ENCODE peak calls at places on chromosomes 4 and X, in five cellular contexts. One of them, this sample, is unnamed. For H3K9me3 and H3K27me3, the result is how much of the 10 kb centered on the place peaks cover.

GRCh38 chrX:148609766-148610698 is 109.6 kb downstream of the AFF2 start:
- DNase-seq in stomach: no peak
- DNase-seq in Peyer's patch: no peak
- DNase-seq in tibial nerve: no peak
- DNase-seq in aorta: no peak
- DNase-seq in this sample: no peak

GRCh38 chrX:136115124-136115908 is 32.0 kb upstream of the FHL1 start:
- DNase-seq in stomach: no peak
- DNase-seq in Peyer's patch: no peak
- DNase-seq in tibial nerve: no peak
- DNase-seq in aorta: no peak
- DNase-seq in this sample: no peak

GRCh38 chr4:127776620-127777019 is 5.5 kb upstream of the HSPA4L start:
- DNase-seq in stomach: no peak
- DNase-seq in Peyer's patch: no peak
- DNase-seq in tibial nerve: no peak
- DNase-seq in aorta: no peak
- DNase-seq in this sample: no peak

GRCh38 chrX:41684138-41684537 is 4.6 kb upstream of the GPR34 start:
- DNase-seq in stomach: peak
- DNase-seq in Peyer's patch: no peak
- DNase-seq in tibial nerve: no peak
- DNase-seq in aorta: no peak
- DNase-seq in this sample: peak

GRCh38 chrX:128035318-128035717 is 16.9 kb downstream of the ACTRT1 start:
- DNase-seq in stomach: no peak
- DNase-seq in Peyer's patch: no peak
- DNase-seq in tibial nerve: no peak
- DNase-seq in aorta: no peak
- DNase-seq in this sample: no peak

GRCh38 chrX:53290441-53291041 is 9.2 kb upstream of the IQSEC2 start:
- DNase-seq in stomach: no peak
- DNase-seq in Peyer's patch: peak
- DNase-seq in tibial nerve: no peak
- DNase-seq in aorta: no peak
- DNase-seq in this sample: no peak

GRCh38 chrX:119990409-119990994 is 47.0 kb upstream of the NKAP start:
- DNase-seq in stomach: no peak
- DNase-seq in Peyer's patch: no peak
- DNase-seq in tibial nerve: no peak
- DNase-seq in aorta: no peak
- DNase-seq in this sample: no peak

GRCh38 chr4:182642831-182643230 is 274.4 kb downstream of the DCTD start:
- DNase-seq in stomach: no peak
- DNase-seq in Peyer's patch: no peak
- DNase-seq in tibial nerve: no peak
- DNase-seq in aorta: no peak
- DNase-seq in this sample: no peak

GRCh38 chr4:54660145-54660535 is 2.4 kb downstream of the KIT start:
- DNase-seq in stomach: no peak
- DNase-seq in Peyer's patch: no peak
- DNase-seq in tibial nerve: no peak
- DNase-seq in aorta: no peak
- DNase-seq in this sample: no peak

GRCh38 chr4:113684534-113685091 is 76.9 kb downstream of the CAMK2D start:
- DNase-seq in stomach: peak
- DNase-seq in Peyer's patch: peak
- DNase-seq in tibial nerve: no peak
- DNase-seq in aorta: peak
- DNase-seq in this sample: peak

GRCh38 chr4:85548841-85549240 is 73.9 kb downstream of the ARHGAP24 start:
- DNase-seq in stomach: no peak
- DNase-seq in Peyer's patch: no peak
- DNase-seq in tibial nerve: no peak
- DNase-seq in aorta: no peak
- DNase-seq in this sample: no peak

GRCh38 chr4:164779811-164780216 is 25.9 kb downstream of the SMIM31 start:
- DNase-seq in stomach: peak
- DNase-seq in Peyer's patch: no peak
- DNase-seq in tibial nerve: no peak
- DNase-seq in aorta: no peak
- DNase-seq in this sample: no peak

GRCh38 chr4:180617203-180617602 is 1626.0 kb upstream of the TENM3 start:
- DNase-seq in stomach: no peak
- DNase-seq in Peyer's patch: peak
- DNase-seq in tibial nerve: no peak
- DNase-seq in aorta: no peak
- DNase-seq in this sample: peak

GRCh38 chr4:40672528-40673522 is 43.2 kb upstream of the RBM47 start:
- DNase-seq in stomach: no peak
- DNase-seq in Peyer's patch: peak
- DNase-seq in tibial nerve: no peak
- DNase-seq in aorta: peak
- DNase-seq in this sample: peak

GRCh38 chrX:259692-260355 is 21.4 kb upstream of the PLCXD1 start:
- DNase-seq in stomach: peak
- DNase-seq in Peyer's patch: peak
- DNase-seq in tibial nerve: no peak
- DNase-seq in aorta: no peak
- DNase-seq in this sample: no peak

GRCh38 chr4:17812125-17812524 is 1.3 kb downstream of the NCAPG start:
- DNase-seq in stomach: no peak
- DNase-seq in Peyer's patch: no peak
- DNase-seq in tibial nerve: no peak
- DNase-seq in aorta: no peak
- DNase-seq in this sample: no peak

GRCh38 chr4:149997881-149998421 is 80.3 kb upstream of the DCLK2 start:
- DNase-seq in stomach: no peak
- DNase-seq in Peyer's patch: no peak
- DNase-seq in tibial nerve: no peak
- DNase-seq in aorta: no peak
- DNase-seq in this sample: peak

GRCh38 chr4:53702334-53703266 is 111.3 kb upstream of the LNX1 start:
- DNase-seq in stomach: peak
- DNase-seq in Peyer's patch: peak
- DNase-seq in tibial nerve: peak
- DNase-seq in aorta: peak
- DNase-seq in this sample: peak

GRCh38 chr4:19532120-19532848 is 719.4 kb upstream of the SLIT2 start:
- DNase-seq in stomach: no peak
- DNase-seq in Peyer's patch: no peak
- DNase-seq in tibial nerve: no peak
- DNase-seq in aorta: no peak
- DNase-seq in this sample: no peak

GRCh38 chr4:87012265-87012953 is 77.6 kb downstream of the AFF1 start:
- DNase-seq in stomach: peak
- DNase-seq in Peyer's patch: no peak
- DNase-seq in tibial nerve: no peak
- DNase-seq in aorta: no peak
- DNase-seq in this sample: peak

GRCh38 chr4:145626623-145626982 is 7.4 kb downstream of the MMAA start:
- DNase-seq in stomach: no peak
- DNase-seq in Peyer's patch: no peak
- DNase-seq in tibial nerve: no peak
- DNase-seq in aorta: no peak
- DNase-seq in this sample: no peak

GRCh38 chrX:150205011-150205410 is 158.1 kb upstream of the MAMLD1 start:
- DNase-seq in stomach: peak
- DNase-seq in Peyer's patch: no peak
- DNase-seq in tibial nerve: no peak
- DNase-seq in aorta: no peak
- DNase-seq in this sample: no peak

GRCh38 chrX:140360924-140361323 is 143.9 kb downstream of the SOX3 start:
- DNase-seq in stomach: no peak
- DNase-seq in Peyer's patch: no peak
- DNase-seq in tibial nerve: no peak
- DNase-seq in aorta: no peak
- DNase-seq in this sample: no peak

GRCh38 chr4:151567056-151567455 is 158.1 kb downstream of the FHIP1A start:
- DNase-seq in stomach: no peak
- DNase-seq in Peyer's patch: no peak
- DNase-seq in tibial nerve: no peak
- DNase-seq in aorta: no peak
- DNase-seq in this sample: no peak

GRCh38 chr4:56245547-56246229 is 141.6 kb downstream of the AASDH start:
- DNase-seq in stomach: no peak
- DNase-seq in Peyer's patch: no peak
- DNase-seq in tibial nerve: no peak
- DNase-seq in aorta: no peak
- DNase-seq in this sample: peak

GRCh38 chr4:70920592-70920991 is 18.4 kb downstream of the MOB1B start:
- DNase-seq in stomach: no peak
- DNase-seq in Peyer's patch: no peak
- DNase-seq in tibial nerve: no peak
- DNase-seq in aorta: no peak
- DNase-seq in this sample: no peak

GRCh38 chr4:6180841-6181631 is 19.3 kb downstream of the JAKMIP1 start:
- DNase-seq in stomach: no peak
- DNase-seq in Peyer's patch: no peak
- DNase-seq in tibial nerve: no peak
- DNase-seq in aorta: no peak
- DNase-seq in this sample: no peak

GRCh38 chrX:15146515-15146914 is 123.4 kb downstream of the ASB9 start:
- DNase-seq in stomach: peak
- DNase-seq in Peyer's patch: peak
- DNase-seq in tibial nerve: no peak
- DNase-seq in aorta: no peak
- DNase-seq in this sample: peak

DNA sequence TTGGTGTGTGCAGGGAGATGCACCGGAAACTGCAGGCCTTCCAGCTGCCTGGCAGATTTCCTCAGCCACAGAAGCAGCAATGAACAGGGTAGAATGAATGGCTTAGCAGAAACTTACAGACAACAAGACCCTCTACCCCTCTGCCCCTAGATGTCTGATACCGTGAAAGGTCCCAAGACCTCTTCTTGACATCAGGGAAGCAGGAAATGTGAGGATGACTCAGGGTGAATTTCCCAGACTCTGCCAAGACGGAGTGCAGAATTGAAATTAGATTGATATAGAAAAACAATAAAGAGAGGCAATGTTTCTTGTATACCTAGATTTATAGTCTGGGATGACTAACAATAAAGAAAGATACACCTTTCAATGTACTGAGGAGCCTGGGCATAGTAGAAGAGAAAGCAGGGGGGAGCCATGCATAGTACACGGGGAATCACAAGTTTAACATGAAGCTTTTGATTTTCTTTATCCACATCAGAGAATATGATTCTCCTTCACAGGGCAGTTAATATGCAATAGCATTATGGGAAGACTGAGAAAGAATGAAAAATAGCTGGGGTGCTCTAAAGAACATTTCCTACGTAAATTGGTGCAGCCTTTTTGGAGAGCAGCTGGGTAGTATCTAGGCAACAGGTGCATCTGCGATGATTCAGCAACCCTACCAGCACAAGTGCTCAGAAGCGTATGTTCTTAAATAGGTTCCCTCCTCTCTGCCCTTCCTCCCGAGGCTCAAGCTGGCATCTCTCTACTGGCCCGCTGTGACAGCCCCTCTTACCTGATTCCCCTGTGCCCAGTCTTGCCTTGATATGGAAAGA is 18.3 kb upstream of the CXCR3 start:
- DNase-seq in stomach: no peak
- DNase-seq in Peyer's patch: no peak
- DNase-seq in tibial nerve: no peak
- DNase-seq in aorta: no peak
- DNase-seq in this sample: no peak
- H3K9me3 ChIP-seq in stomach: under half
- H3K9me3 ChIP-seq in Peyer's patch: under half
- H3K9me3 ChIP-seq in tibial nerve: under half
- H3K9me3 ChIP-seq in aorta: under half
- H3K9me3 ChIP-seq in this sample: under half

GRCh38 chr4:174214102-174214878 is 69.2 kb downstream of the FBXO8 start:
- DNase-seq in stomach: no peak
- DNase-seq in Peyer's patch: no peak
- DNase-seq in tibial nerve: no peak
- DNase-seq in aorta: no peak
- DNase-seq in this sample: peak

GRCh38 chr4:174215936-174216699 is 67.3 kb downstream of the FBXO8 start:
- DNase-seq in stomach: no peak
- DNase-seq in Peyer's patch: no peak
- DNase-seq in tibial nerve: no peak
- DNase-seq in aorta: no peak
- DNase-seq in this sample: no peak

GRCh38 chr4:174213734-174214101 is 69.7 kb downstream of the FBXO8 start:
- DNase-seq in stomach: no peak
- DNase-seq in Peyer's patch: no peak
- DNase-seq in tibial nerve: no peak
- DNase-seq in aorta: no peak
- DNase-seq in this sample: no peak

GRCh38 chr4:174216935-174217272 is 66.6 kb downstream of the FBXO8 start:
- DNase-seq in stomach: no peak
- DNase-seq in Peyer's patch: no peak
- DNase-seq in tibial nerve: no peak
- DNase-seq in aorta: no peak
- DNase-seq in this sample: no peak

DNA sequence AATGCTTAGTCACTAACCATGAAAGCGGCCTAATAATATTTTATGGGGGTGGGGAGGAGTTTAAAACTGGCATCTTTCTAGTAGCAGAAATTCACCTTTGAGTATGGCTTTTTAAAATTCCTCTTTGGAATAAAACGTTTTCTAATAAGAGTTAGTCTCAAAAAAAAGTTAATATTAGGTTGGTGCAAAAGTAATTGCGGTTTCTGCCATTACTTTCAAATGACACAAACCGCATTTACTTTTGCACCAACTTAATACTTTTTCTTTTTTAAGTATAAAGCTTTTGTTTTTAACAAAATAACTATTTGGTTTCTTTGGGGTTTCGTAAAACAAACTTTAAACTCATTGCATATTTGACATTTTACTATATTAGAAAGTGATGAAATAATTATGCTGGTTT is 68.4 kb downstream of the FBXO8 start:
- DNase-seq in stomach: no peak
- DNase-seq in Peyer's patch: no peak
- DNase-seq in tibial nerve: no peak
- DNase-seq in aorta: no peak
- DNase-seq in this sample: no peak
- H3K27me3 ChIP-seq in stomach: under half
- H3K27me3 ChIP-seq in Peyer's patch: under half
- H3K27me3 ChIP-seq in tibial nerve: half or more
- H3K27me3 ChIP-seq in aorta: under half
- H3K27me3 ChIP-seq in this sample: under half

DNA sequence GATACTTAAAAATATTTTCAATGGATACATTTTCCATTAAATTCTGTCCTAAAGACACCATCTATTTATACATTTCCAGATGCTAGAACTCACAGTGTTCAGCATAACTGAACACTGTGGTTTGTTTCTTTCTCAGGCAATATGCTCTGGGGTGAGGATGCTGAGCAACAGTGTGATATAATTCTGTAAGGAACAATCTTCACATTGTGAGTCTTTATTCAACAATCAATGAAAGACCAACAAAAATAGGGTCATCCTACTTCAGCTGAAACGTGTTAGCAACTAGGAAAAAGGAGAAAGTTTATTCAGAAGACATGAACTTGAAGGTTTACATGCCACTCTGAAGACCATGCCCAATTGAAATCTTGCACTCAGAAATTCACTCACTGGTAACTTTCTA is 284.8 kb downstream of the UNC5C start:
- DNase-seq in stomach: no peak
- DNase-seq in Peyer's patch: no peak
- DNase-seq in tibial nerve: no peak
- DNase-seq in aorta: no peak
- DNase-seq in this sample: no peak
- H3K9me3 ChIP-seq in stomach: under half
- H3K9me3 ChIP-seq in Peyer's patch: under half
- H3K9me3 ChIP-seq in tibial nerve: under half
- H3K9me3 ChIP-seq in aorta: under half
- H3K9me3 ChIP-seq in this sample: under half

GRCh38 chrX:25007059-25008053 is 8.4 kb downstream of the ARX start:
- DNase-seq in stomach: no peak
- DNase-seq in Peyer's patch: no peak
- DNase-seq in tibial nerve: no peak
- DNase-seq in aorta: no peak
- DNase-seq in this sample: no peak
- H3K27me3 ChIP-seq in stomach: under half
- H3K27me3 ChIP-seq in Peyer's patch: under half
- H3K27me3 ChIP-seq in tibial nerve: half or more
- H3K27me3 ChIP-seq in aorta: under half
- H3K27me3 ChIP-seq in this sample: under half